ENCODE peak calls at places on chromosome 12, in ten cellular contexts. Z is fibroblast of the aortic adventitia; U is astrocyte of the spinal cord; O is heart left ventricle; A is stomach; M is left lung; J is effector memory CD4-positive, alpha-beta T cell; Q is GM23248; D is left ventricle myocardium inferior; G is upper lobe of right lung. C is an unnamed sample.

GRCh38 chr12:120236124-120236398 is 29.5 kb downstream of the PXN start:
- DNase-seq in Z (no peak), U (no peak), O (no peak), A (no peak), M (no peak), J (no peak), Q (peak), D (no peak), G (no peak), C (no peak)

GRCh38 chr12:8996682-8997405 is 7.5 kb downstream of the KLRG1 start:
- DNase-seq in Z (peak), U (peak), O (no peak), A (no peak), M (no peak), J (no peak), Q (peak), D (no peak), G (no peak), C (no peak)

GRCh38 chr12:26691234-26691970 is 141.6 kb downstream of the ITPR2 start:
- DNase-seq in Z (peak), U (peak), O (no peak), A (no peak), M (no peak), J (no peak), Q (peak), D (no peak), G (no peak), C (no peak)

GRCh38 chr12:49789992-49790391 is 38.2 kb downstream of the NCKAP5L start:
- DNase-seq in Z (no peak), U (no peak), O (no peak), A (no peak), M (no peak), J (no peak), Q (no peak), D (no peak), G (no peak), C (no peak)

GRCh38 chr12:15179672-15180071 is 41.5 kb downstream of the RERG start:
- DNase-seq in Z (no peak), U (no peak), O (no peak), A (no peak), M (no peak), J (no peak), Q (no peak), D (peak), G (no peak), C (no peak)

GRCh38 chr12:4116251-4117111 is 157.1 kb upstream of the CCND2 start:
- DNase-seq in Z (peak), U (peak), O (peak), A (no peak), M (no peak), J (no peak), Q (peak), D (no peak), G (no peak), C (no peak)

GRCh38 chr12:4164591-4165558 is 108.7 kb upstream of the CCND2 start:
- DNase-seq in Z (peak), U (peak), O (peak), A (peak), M (peak), J (peak), Q (peak), D (peak), G (peak), C (peak)

GRCh38 chr12:68538722-68539614 is 71.7 kb upstream of the RAP1B start:
- DNase-seq in Z (peak), U (peak), O (peak), A (peak), M (no peak), J (peak), Q (peak), D (peak), G (no peak), C (peak)

GRCh38 chr12:56374726-56375597 is 12.3 kb upstream of the APOF start:
- DNase-seq in Z (no peak), U (no peak), O (no peak), A (no peak), M (no peak), J (no peak), Q (no peak), D (no peak), G (no peak), C (no peak)

GRCh38 chr12:123983822-123984485 is 10.9 kb downstream of the ZNF664 start:
- DNase-seq in Z (peak), U (peak), O (no peak), A (peak), M (no peak), J (peak), Q (peak), D (no peak), G (no peak), C (peak)

GRCh38 chr12:67807808-67808207 is 159.3 kb downstream of the DYRK2 start:
- DNase-seq in Z (peak), U (no peak), O (no peak), A (no peak), M (no peak), J (no peak), Q (peak), D (no peak), G (no peak), C (no peak)

GRCh38 chr12:28938581-28939301 is 210.3 kb upstream of the FAR2 start:
- DNase-seq in Z (no peak), U (no peak), O (no peak), A (no peak), M (no peak), J (no peak), Q (no peak), D (no peak), G (no peak), C (no peak)

GRCh38 chr12:108572166-108572790 is 9.9 kb downstream of the ISCU start:
- DNase-seq in Z (no peak), U (no peak), O (no peak), A (no peak), M (no peak), J (no peak), Q (no peak), D (no peak), G (no peak), C (no peak)

GRCh38 chr12:12398026-12398859 is 41.4 kb downstream of the BORCS5 start:
- DNase-seq in Z (peak), U (peak), O (peak), A (no peak), M (no peak), J (no peak), Q (peak), D (peak), G (peak), C (no peak)
- H3K4me3 ChIP-seq in Z (no peak), U (no peak), O (no peak), A (no peak), M (no peak), J (no peak), Q (peak), D (no peak), G (no peak), C (no peak)

GRCh38 chr12:83010169-83010804 is 323.6 kb downstream of the TMTC2 start:
- DNase-seq in Z (no peak), U (no peak), O (no peak), A (no peak), M (no peak), J (no peak), Q (no peak), D (no peak), G (no peak), C (no peak)

GRCh38 chr12:83016226-83016835 is 329.6 kb downstream of the TMTC2 start:
- DNase-seq in Z (peak), U (peak), O (no peak), A (peak), M (no peak), J (no peak), Q (peak), D (no peak), G (no peak), C (no peak)

GRCh38 chr12:83017001-83017400 is 330.3 kb downstream of the TMTC2 start:
- DNase-seq in Z (no peak), U (no peak), O (no peak), A (no peak), M (no peak), J (no peak), Q (no peak), D (no peak), G (no peak), C (no peak)

GRCh38 chr12:83018063-83018462 is 331.4 kb downstream of the TMTC2 start:
- DNase-seq in Z (no peak), U (no peak), O (no peak), A (no peak), M (no peak), J (no peak), Q (no peak), D (no peak), G (no peak), C (no peak)

GRCh38 chr12:83015390-83016225 is 328.9 kb downstream of the TMTC2 start:
- DNase-seq in Z (no peak), U (peak), O (no peak), A (peak), M (no peak), J (no peak), Q (peak), D (no peak), G (no peak), C (no peak)
- H3K4me3 ChIP-seq in Z (peak), U (peak), O (no peak), A (peak), M (no peak), J (no peak), Q (peak), D (peak), G (peak), C (no peak)

DNA sequence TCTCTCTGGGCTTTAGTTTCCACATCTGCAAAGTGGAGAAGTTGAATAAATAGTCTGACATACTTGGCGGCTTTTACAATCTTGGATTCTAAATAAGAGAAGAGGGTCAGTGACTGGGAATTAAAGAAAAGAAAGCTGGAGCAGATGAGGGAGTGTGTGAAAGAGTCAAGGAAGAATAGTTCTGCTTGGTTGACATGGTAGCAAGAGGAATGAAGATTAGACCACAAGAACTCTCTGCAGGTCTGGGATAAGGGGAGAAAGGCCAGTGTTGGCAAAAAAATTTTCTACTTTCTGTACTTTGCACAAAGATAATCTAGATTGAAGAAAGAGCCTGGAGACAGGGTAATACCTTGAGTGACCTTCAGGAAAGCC is 5.9 kb downstream of the ITGB7 start:
- DNase-seq in Z (no peak), U (peak), O (no peak), A (no peak), M (no peak), J (no peak), Q (no peak), D (no peak), G (no peak), C (no peak)
- H3K4me3 ChIP-seq in Z (no peak), U (no peak), O (no peak), A (no peak), M (no peak), J (no peak), Q (no peak), D (no peak), G (no peak), C (peak)

GRCh38 chr12:30796508-30796780 is 41.7 kb upstream of the CAPRIN2 start:
- DNase-seq in Z (peak), U (peak), O (peak), A (no peak), M (peak), J (no peak), Q (peak), D (no peak), G (no peak), C (no peak)

GRCh38 chr12:30794020-30794419 is 39.3 kb upstream of the CAPRIN2 start:
- DNase-seq in Z (no peak), U (no peak), O (no peak), A (no peak), M (no peak), J (no peak), Q (peak), D (no peak), G (no peak), C (no peak)

GRCh38 chr12:30794591-30795409 is 40.0 kb upstream of the CAPRIN2 start:
- DNase-seq in Z (peak), U (peak), O (no peak), A (no peak), M (no peak), J (no peak), Q (peak), D (no peak), G (no peak), C (peak)

GRCh38 chr12:30795660-30796507 is 41.1 kb upstream of the CAPRIN2 start:
- DNase-seq in Z (peak), U (peak), O (peak), A (peak), M (peak), J (no peak), Q (peak), D (peak), G (peak), C (peak)

GRCh38 chr12:30795410-30795659 is 40.6 kb upstream of the CAPRIN2 start:
- DNase-seq in Z (no peak), U (peak), O (no peak), A (no peak), M (no peak), J (no peak), Q (no peak), D (no peak), G (no peak), C (no peak)
- H3K4me3 ChIP-seq in Z (peak), U (peak), O (peak), A (peak), M (peak), J (peak), Q (peak), D (peak), G (peak), C (peak)

GRCh38 chr12:54038760-54039414 is 6.0 kb downstream of the HOXC5 start:
- DNase-seq in Z (no peak), U (no peak), O (no peak), A (peak), M (no peak), J (no peak), Q (no peak), D (no peak), G (no peak), C (no peak)
- H3K4me3 ChIP-seq in Z (no peak), U (peak), O (no peak), A (no peak), M (no peak), J (no peak), Q (no peak), D (no peak), G (no peak), C (no peak)